ENCODE peak calls at places on chromosome 1, in seven cellular contexts. One of them, this sample, is unnamed.
A peak's percentile ranks its signal among the peaks of the same experiment; 100 is the strongest.

GRCh38 chr1:89754518-89754917 is 66.3 kb upstream of the LRRC8D start:
- DNase-seq in A549: no peak
- DNase-seq in activated gamma-delta T cell treated with Interleukin-2 at 50 U/mL for 16 hours: no peak
- DNase-seq in iris pigment epithelial cell: peak; percentile 84
- DNase-seq in nephron progenitor cell: no peak
- DNase-seq in EL: peak; percentile 13
- DNase-seq in HFF-Myc: no peak
- DNase-seq in this sample: no peak

GRCh38 chr1:97778718-97779117 is 142.1 kb downstream of the DPYD start:
- DNase-seq in A549: no peak
- DNase-seq in activated gamma-delta T cell treated with Interleukin-2 at 50 U/mL for 16 hours: no peak
- DNase-seq in iris pigment epithelial cell: no peak
- DNase-seq in nephron progenitor cell: no peak
- DNase-seq in EL: no peak
- DNase-seq in HFF-Myc: no peak
- DNase-seq in this sample: no peak

GRCh38 chr1:35369922-35370671 is 101.6 kb downstream of the ZMYM4 start:
- DNase-seq in A549: no peak
- DNase-seq in activated gamma-delta T cell treated with Interleukin-2 at 50 U/mL for 16 hours: no peak
- DNase-seq in iris pigment epithelial cell: peak; percentile 85
- DNase-seq in nephron progenitor cell: no peak
- DNase-seq in EL: peak; percentile 57
- DNase-seq in HFF-Myc: peak; percentile 69
- DNase-seq in this sample: peak; percentile 72

GRCh38 chr1:165580931-165581871 is 37.4 kb downstream of the LRRC52 start:
- DNase-seq in A549: no peak
- DNase-seq in activated gamma-delta T cell treated with Interleukin-2 at 50 U/mL for 16 hours: no peak
- DNase-seq in iris pigment epithelial cell: peak; percentile 42
- DNase-seq in nephron progenitor cell: no peak
- DNase-seq in EL: peak; percentile 54
- DNase-seq in HFF-Myc: no peak
- DNase-seq in this sample: no peak

GRCh38 chr1:59434336-59434735 is 137.4 kb downstream of the FGGY start:
- DNase-seq in A549: no peak
- DNase-seq in activated gamma-delta T cell treated with Interleukin-2 at 50 U/mL for 16 hours: no peak
- DNase-seq in iris pigment epithelial cell: no peak
- DNase-seq in nephron progenitor cell: no peak
- DNase-seq in EL: peak; percentile 82
- DNase-seq in HFF-Myc: no peak
- DNase-seq in this sample: no peak

GRCh38 chr1:92749024-92749634 is 35.8 kb downstream of the EVI5 start:
- DNase-seq in A549: peak; percentile 70
- DNase-seq in activated gamma-delta T cell treated with Interleukin-2 at 50 U/mL for 16 hours: peak; percentile 20
- DNase-seq in iris pigment epithelial cell: peak; percentile 76
- DNase-seq in nephron progenitor cell: no peak
- DNase-seq in EL: peak; percentile 70
- DNase-seq in HFF-Myc: peak; percentile 70
- DNase-seq in this sample: peak; percentile 40

GRCh38 chr1:219539645-219540254 is 73.2 kb downstream of the ZC3H11B start:
- DNase-seq in A549: no peak
- DNase-seq in activated gamma-delta T cell treated with Interleukin-2 at 50 U/mL for 16 hours: no peak
- DNase-seq in iris pigment epithelial cell: no peak
- DNase-seq in nephron progenitor cell: no peak
- DNase-seq in EL: no peak
- DNase-seq in HFF-Myc: no peak
- DNase-seq in this sample: no peak

GRCh38 chr1:84299536-84300260 is 1.8 kb upstream of the SAMD13 start:
- DNase-seq in A549: no peak
- DNase-seq in activated gamma-delta T cell treated with Interleukin-2 at 50 U/mL for 16 hours: no peak
- DNase-seq in iris pigment epithelial cell: no peak
- DNase-seq in nephron progenitor cell: no peak
- DNase-seq in EL: no peak
- DNase-seq in HFF-Myc: no peak
- DNase-seq in this sample: peak; percentile 23

GRCh38 chr1:12143631-12144155 is 23.1 kb upstream of the TNFRSF1B start:
- DNase-seq in A549: peak; percentile 14
- DNase-seq in activated gamma-delta T cell treated with Interleukin-2 at 50 U/mL for 16 hours: no peak
- DNase-seq in iris pigment epithelial cell: peak; percentile 97
- DNase-seq in nephron progenitor cell: no peak
- DNase-seq in EL: peak; percentile 99
- DNase-seq in HFF-Myc: peak; percentile 81
- DNase-seq in this sample: no peak

This sample was measured in left kidney.